ENCODE peak calls at places on chromosomes 1 and 21, in eight cellular contexts. X, Z, F, P, R, H, Y and A are unnamed samples.
A peak's percentile ranks its signal among the peaks of the same experiment; 100 is the strongest.

GRCh38 chr1:194816859-194817258 is 1630.4 kb upstream of the B3GALT2 start:
- DNase-seq in Y (no peak), X (no peak), R (no peak), F (no peak), H (no peak), Z (no peak), P (no peak), A (no peak)

GRCh38 chr1:172885411-172885810 is 165.3 kb downstream of the TNFSF18 start:
- DNase-seq in Y (no peak), P (no peak), X (no peak), F (no peak), R (no peak), H (peak; percentile 10), Z (no peak), A (no peak)

GRCh38 chr1:25727819-25728286 is 72.1 kb upstream of the SELENON start:
- DNase-seq in R (no peak), Z (no peak), Y (no peak), P (no peak), F (peak; percentile 79), H (no peak), X (no peak), A (peak; percentile 80)

GRCh38 chr1:14634497-14634896 is 36.0 kb downstream of the KAZN start:
- DNase-seq in H (no peak), F (no peak), P (no peak), Z (no peak), Y (no peak), R (no peak), X (no peak), A (no peak)

GRCh38 chr1:50080904-50081586 is 27.7 kb upstream of the ELAVL4 start:
- DNase-seq in R (peak; percentile 60), H (peak; percentile 10), Z (no peak), P (peak; percentile 43), F (no peak), X (peak; percentile 9), Y (no peak), A (peak; percentile 33)

GRCh38 chr1:207713529-207713928 is 38.3 kb upstream of the CD46 start:
- DNase-seq in R (no peak), Z (no peak), F (no peak), X (no peak), P (no peak), H (no peak), Y (peak; percentile 5), A (no peak)

GRCh38 chr1:59901770-59902388 is 24.7 kb downstream of the CYP2J2 start:
- DNase-seq in Y (no peak), Z (no peak), X (no peak), R (no peak), H (no peak), P (no peak), F (no peak), A (no peak)

GRCh38 chr1:84996846-84997666 is at the start of gene MCOLN2:
- DNase-seq in F (peak; percentile 69), Y (peak; percentile 77), R (peak; percentile 26), X (peak; percentile 90), P (no peak), Z (peak; percentile 26), H (peak; percentile 12), A (peak; percentile 35)

GRCh38 chr1:52725903-52726264 is 369 bp upstream of the ZYG11B start:
- DNase-seq in H (no peak), Y (no peak), Z (no peak), P (no peak), F (no peak), X (no peak), R (no peak), A (no peak)

GRCh38 chr1:67844988-67845387 is 11.7 kb upstream of the GNG12 start:
- DNase-seq in X (no peak), H (no peak), Z (no peak), P (no peak), F (no peak), Y (no peak), R (no peak), A (no peak)

GRCh38 chr1:45510972-45511527 is 10.6 kb downstream of the PRDX1 start:
- DNase-seq in Y (no peak), R (no peak), F (no peak), H (no peak), P (no peak), X (no peak), Z (no peak), A (no peak)

GRCh38 chr21:34968414-34969333 is 80.4 kb downstream of the RUNX1 start:
- DNase-seq in Z (no peak), F (no peak), P (no peak), X (peak; percentile 9), H (no peak), R (no peak), Y (no peak), A (no peak)